ENCODE peak calls at places on chromosomes 4 and X, in eight cellular contexts. X, E, M, T, R, H, P and Z are unnamed samples.

GRCh38 chrX:135328421-135329005 is 19.2 kb downstream of the ETDC start:
- DNase-seq in X (no peak), E (no peak), M (peak), T (no peak), R (peak), H (no peak), P (no peak), Z (no peak)

GRCh38 chrX:149871940-149872339 is 9.0 kb upstream of the MAGEA8 start:
- DNase-seq in X (no peak), E (no peak), M (peak), T (peak), R (peak), H (no peak), P (no peak), Z (no peak)

GRCh38 chr4:176782191-176782590 is 10.5 kb downstream of the VEGFC start:
- DNase-seq in X (no peak), E (no peak), M (no peak), T (no peak), R (no peak), H (no peak), P (no peak), Z (no peak)

GRCh38 chrX:17655232-17656034 is 81.9 kb upstream of the SCML1 start:
- DNase-seq in X (no peak), E (no peak), M (no peak), T (no peak), R (peak), H (peak), P (no peak), Z (no peak)

GRCh38 chr4:63080929-63081328 is 1328.3 kb downstream of the TECRL start:
- DNase-seq in X (no peak), E (no peak), M (no peak), T (no peak), R (no peak), H (no peak), P (no peak), Z (no peak)

GRCh38 chrX:47662144-47662657 is 3.2 kb upstream of the UXT start:
- DNase-seq in X (no peak), E (no peak), M (peak), T (no peak), R (peak), H (no peak), P (no peak), Z (no peak)

GRCh38 chrX:121876316-121876715 is 828.9 kb downstream of the GLUD2 start:
- DNase-seq in X (no peak), E (no peak), M (peak), T (no peak), R (peak), H (no peak), P (no peak), Z (no peak)

GRCh38 chr4:180999217-180999616 is 1244.0 kb upstream of the TENM3 start:
- DNase-seq in X (no peak), E (no peak), M (peak), T (no peak), R (no peak), H (no peak), P (no peak), Z (no peak)

GRCh38 chr4:172980178-172980577 is 188.4 kb upstream of the GALNT7 start:
- DNase-seq in X (no peak), E (no peak), M (no peak), T (no peak), R (no peak), H (no peak), P (no peak), Z (no peak)

GRCh38 chr4:82005153-82005552 is 368.6 kb downstream of the HNRNPD start:
- DNase-seq in X (no peak), E (no peak), M (peak), T (no peak), R (no peak), H (no peak), P (no peak), Z (no peak)

GRCh38 chrX:30597258-30598012 is 19.9 kb upstream of the TASL start:
- DNase-seq in X (no peak), E (no peak), M (no peak), T (no peak), R (no peak), H (no peak), P (no peak), Z (no peak)

GRCh38 chr4:151199496-151200190 is 77.3 kb upstream of the PRSS48 start:
- DNase-seq in X (no peak), E (no peak), M (no peak), T (no peak), R (no peak), H (no peak), P (no peak), Z (no peak)

GRCh38 chr4:167020410-167020809 is 213.9 kb downstream of the SPOCK3 start:
- DNase-seq in X (no peak), E (no peak), M (peak), T (no peak), R (peak), H (no peak), P (no peak), Z (no peak)

GRCh38 chr4:139184129-139184528 is 7.1 kb upstream of the ELF2 start:
- DNase-seq in X (no peak), E (peak), M (peak), T (no peak), R (peak), H (no peak), P (no peak), Z (no peak)

GRCh38 chr4:3311489-3312171 is 18.8 kb downstream of the RGS12 start:
- DNase-seq in X (no peak), E (no peak), M (no peak), T (no peak), R (no peak), H (no peak), P (no peak), Z (peak)

GRCh38 chr4:121380448-121381147 is at the start of gene QRFPR:
- DNase-seq in X (peak), E (peak), M (no peak), T (no peak), R (peak), H (peak), P (no peak), Z (peak)

GRCh38 chrX:55011294-55011693 is 11.1 kb downstream of the APEX2 start:
- DNase-seq in X (no peak), E (no peak), M (peak), T (no peak), R (no peak), H (no peak), P (no peak), Z (no peak)

DNA sequence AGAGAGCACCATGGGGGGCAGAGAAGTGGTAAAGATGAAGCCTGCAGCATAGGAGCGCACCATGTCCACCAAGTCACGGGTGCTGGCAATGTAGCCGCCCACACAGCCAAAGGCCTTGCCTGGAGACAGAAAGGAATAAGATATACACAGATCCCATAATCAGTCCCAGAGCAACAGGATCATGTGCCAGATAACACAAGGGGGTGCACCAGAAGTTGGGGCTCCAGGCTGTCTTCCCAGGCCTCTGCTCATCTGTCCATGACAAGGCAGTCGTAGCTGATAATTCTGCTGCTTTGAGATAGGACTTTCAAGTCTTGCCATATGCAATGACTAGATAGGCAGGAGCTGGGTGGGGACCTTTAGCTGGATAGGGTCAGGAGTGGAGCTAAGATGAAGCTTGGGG is 14.7 kb downstream of the APEX2 start:
- DNase-seq in X (no peak), E (no peak), M (no peak), T (no peak), R (no peak), H (no peak), P (no peak), Z (no peak)
- TF ChIP-seq CTCF in X (no peak), E (no peak), M (no peak), T (no peak), R (no peak), H (no peak), P (no peak), Z (no peak)

GRCh38 chrX:152991123-152991522 is 2.8 kb downstream of the PNMA5 start:
- DNase-seq in X (no peak), E (no peak), M (no peak), T (no peak), R (no peak), H (no peak), P (no peak), Z (no peak)

GRCh38 chrX:152987801-152988200 is 6.1 kb downstream of the PNMA5 start:
- DNase-seq in X (no peak), E (no peak), M (no peak), T (no peak), R (no peak), H (no peak), P (no peak), Z (no peak)

GRCh38 chrX:152992120-152992519 is 1.8 kb downstream of the PNMA5 start:
- DNase-seq in X (no peak), E (no peak), M (peak), T (no peak), R (no peak), H (no peak), P (no peak), Z (no peak)

GRCh38 chrX:152988536-152989291 is 5.2 kb downstream of the PNMA5 start:
- DNase-seq in X (no peak), E (no peak), M (no peak), T (no peak), R (no peak), H (no peak), P (no peak), Z (no peak)

GRCh38 chrX:152989292-152989658 is 4.6 kb downstream of the PNMA5 start:
- DNase-seq in X (no peak), E (no peak), M (peak), T (no peak), R (no peak), H (no peak), P (no peak), Z (no peak)
- TF ChIP-seq CTCF in X (no peak), E (no peak), M (no peak), T (no peak), R (no peak), H (no peak), P (no peak), Z (no peak)

GRCh38 chr4:67725981-67726380 is 25.0 kb upstream of the UBA6 start:
- DNase-seq in X (no peak), E (no peak), M (peak), T (no peak), R (peak), H (no peak), P (no peak), Z (no peak)

GRCh38 chr4:67725132-67725531 is 24.2 kb upstream of the UBA6 start:
- DNase-seq in X (no peak), E (no peak), M (no peak), T (no peak), R (peak), H (no peak), P (no peak), Z (no peak)

GRCh38 chr4:67721317-67721769 is 20.4 kb upstream of the UBA6 start:
- DNase-seq in X (no peak), E (no peak), M (no peak), T (no peak), R (no peak), H (no peak), P (no peak), Z (no peak)

GRCh38 chr4:67721770-67722597 is 21.0 kb upstream of the UBA6 start:
- DNase-seq in X (no peak), E (no peak), M (peak), T (peak), R (peak), H (no peak), P (no peak), Z (no peak)

DNA sequence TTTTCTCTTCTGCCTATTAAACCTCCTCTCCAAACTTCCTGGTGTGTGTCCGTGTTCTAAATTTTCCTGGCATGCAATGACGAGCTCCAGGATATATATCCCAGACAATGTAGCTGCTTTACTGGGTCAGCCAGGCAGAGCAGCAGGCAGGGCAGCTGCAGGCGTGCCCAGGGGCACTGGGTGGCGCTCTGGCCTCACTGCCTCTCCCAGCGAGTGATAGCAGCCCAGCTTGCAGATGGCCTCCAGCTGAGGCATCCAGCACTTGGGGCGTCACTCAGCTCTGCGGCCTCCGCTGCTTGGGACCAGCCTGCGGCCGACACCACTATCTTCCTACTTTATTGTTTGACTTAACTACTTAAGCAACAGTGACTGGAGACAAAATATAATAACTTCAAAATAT is 23.0 kb upstream of the UBA6 start:
- DNase-seq in X (no peak), E (no peak), M (no peak), T (no peak), R (no peak), H (peak), P (no peak), Z (no peak)
- TF ChIP-seq CTCF in X (no peak), E (no peak), M (peak), T (peak), R (no peak), H (no peak), P (no peak), Z (no peak)

GRCh38 chr4:7524064-7524682 is 89.4 kb upstream of the PSAPL1 start:
- DNase-seq in X (no peak), E (no peak), M (no peak), T (no peak), R (no peak), H (no peak), P (no peak), Z (no peak)

GRCh38 chr4:7526491-7526890 is 91.8 kb upstream of the PSAPL1 start:
- DNase-seq in X (no peak), E (no peak), M (no peak), T (no peak), R (no peak), H (peak), P (no peak), Z (no peak)

GRCh38 chr4:7526929-7527535 is 92.3 kb upstream of the PSAPL1 start:
- DNase-seq in X (no peak), E (no peak), M (no peak), T (no peak), R (no peak), H (no peak), P (no peak), Z (no peak)

GRCh38 chr4:7523526-7523925 is 88.8 kb upstream of the PSAPL1 start:
- DNase-seq in X (no peak), E (no peak), M (no peak), T (no peak), R (no peak), H (no peak), P (no peak), Z (no peak)

DNA sequence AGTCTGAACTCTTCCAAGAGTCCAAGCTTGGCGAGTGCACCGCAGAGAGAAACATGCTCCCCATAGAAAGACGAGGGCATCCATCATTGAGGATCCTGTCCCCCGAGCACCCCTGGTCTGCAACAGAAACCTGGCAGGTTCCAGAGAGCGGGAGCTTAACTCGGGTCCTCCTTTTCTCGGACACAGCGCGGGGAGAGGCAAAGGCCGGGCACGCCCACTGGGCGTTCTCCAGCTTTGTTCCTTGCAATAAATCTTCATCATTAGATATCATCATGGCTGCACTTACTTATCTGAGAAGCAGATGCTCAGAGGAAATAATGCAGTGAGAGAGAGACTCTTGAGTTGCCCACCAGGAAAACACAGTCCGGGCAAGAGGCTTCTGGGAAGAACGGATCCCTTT is 90.1 kb upstream of the PSAPL1 start:
- DNase-seq in X (no peak), E (no peak), M (no peak), T (no peak), R (no peak), H (no peak), P (no peak), Z (no peak)
- TF ChIP-seq CTCF in X (no peak), E (no peak), M (no peak), T (no peak), R (no peak), H (no peak), P (no peak), Z (no peak)

DNA sequence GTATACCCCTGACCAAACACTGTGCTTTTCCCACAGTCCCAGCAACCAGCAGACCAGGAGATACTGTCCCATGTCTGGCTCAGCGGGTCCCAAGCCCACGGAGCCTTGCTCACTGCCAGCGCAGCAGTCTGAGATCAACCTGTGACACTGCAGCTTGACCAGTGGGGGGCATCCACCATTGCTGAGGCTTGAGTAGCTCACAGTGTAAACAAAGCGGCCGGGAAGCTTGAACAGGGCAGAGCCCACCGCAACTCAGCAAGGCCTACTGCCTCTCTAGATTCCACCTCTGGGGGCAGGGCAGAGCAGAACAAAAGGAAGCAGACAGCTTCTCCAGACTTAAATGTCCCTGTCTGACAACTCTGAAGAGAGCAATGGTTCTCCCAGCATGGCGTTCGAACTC is 58.1 kb downstream of the SLC10A6 start:
- DNase-seq in X (no peak), E (no peak), M (no peak), T (no peak), R (no peak), H (no peak), P (no peak), Z (no peak)
- TF ChIP-seq CTCF in X (no peak), E (no peak), M (peak), T (peak), R (no peak), H (no peak), P (no peak), Z (peak)

GRCh38 chrX:8815460-8816065 is 14.4 kb upstream of the FAM9A start:
- DNase-seq in X (peak), E (peak), M (peak), T (peak), R (peak), H (no peak), P (no peak), Z (no peak)

GRCh38 chrX:8823698-8824097 is 22.5 kb upstream of the FAM9A start:
- DNase-seq in X (no peak), E (no peak), M (no peak), T (no peak), R (no peak), H (no peak), P (no peak), Z (no peak)

DNA sequence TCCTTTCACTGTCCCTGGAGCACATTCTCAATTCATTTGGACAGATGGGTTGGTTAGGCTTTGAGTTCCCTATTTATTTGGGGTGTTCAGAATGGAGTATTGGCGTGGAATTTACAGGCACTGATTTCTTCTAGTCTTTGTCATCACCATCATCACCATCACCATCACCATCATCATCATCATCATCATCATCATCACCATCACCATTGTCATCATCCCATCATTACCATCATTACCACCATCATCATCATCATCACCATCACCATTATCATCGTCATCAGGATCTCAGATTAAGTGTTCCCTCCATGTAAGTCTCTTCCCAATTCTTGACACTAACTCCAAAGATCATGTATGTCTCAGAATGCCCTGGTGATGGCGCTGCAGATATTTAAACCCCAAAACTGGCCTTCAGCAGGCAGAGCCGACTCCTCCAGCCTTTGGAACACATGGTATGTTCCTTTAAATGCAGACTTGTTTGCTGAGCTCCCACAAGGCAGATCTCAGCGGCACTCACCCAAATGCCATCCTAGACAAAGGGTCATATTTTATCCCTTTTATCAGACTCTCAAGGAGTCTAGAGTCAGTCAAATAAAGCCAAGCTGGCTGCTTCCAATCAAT is 19.8 kb upstream of the FAM9A start:
- DNase-seq in X (no peak), E (no peak), M (peak), T (no peak), R (peak), H (no peak), P (no peak), Z (no peak)
- TF ChIP-seq CTCF in X (peak), E (no peak), M (peak), T (no peak), R (no peak), H (no peak), P (no peak), Z (peak)

DNA sequence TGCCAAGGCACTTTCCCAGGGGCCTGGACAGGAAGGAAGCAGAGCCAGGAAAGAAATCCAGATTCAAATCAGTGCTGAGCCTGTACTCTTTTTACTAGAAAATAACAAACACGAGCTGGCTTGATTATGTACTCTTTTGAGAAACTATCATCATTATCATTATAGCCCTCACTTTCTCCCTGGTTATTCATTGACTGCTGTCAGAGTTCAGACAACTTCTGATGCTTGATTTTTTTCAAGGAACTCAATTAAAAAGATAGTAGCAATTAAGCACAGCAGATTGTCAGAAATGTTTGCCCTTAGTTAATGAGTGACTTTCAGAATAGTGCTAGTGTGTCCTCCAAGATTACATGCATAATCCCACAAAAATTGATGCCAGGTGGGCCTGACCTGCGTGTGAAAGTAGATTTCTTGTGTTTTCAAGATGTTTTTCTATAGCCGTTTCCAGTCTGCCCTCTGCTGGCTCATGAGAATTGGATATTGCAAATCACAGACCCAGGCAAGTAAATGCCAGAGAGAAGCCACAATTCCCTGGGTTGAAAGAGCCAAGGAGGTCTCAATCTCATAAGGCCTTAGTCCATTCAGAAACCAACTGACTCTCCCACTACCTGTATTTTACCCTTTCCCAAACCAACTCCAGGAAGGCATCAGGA is 14.3 kb upstream of the PNPLA4 start:
- DNase-seq in X (peak), E (no peak), M (peak), T (no peak), R (peak), H (no peak), P (no peak), Z (no peak)
- TF ChIP-seq CTCF in X (peak), E (peak), M (peak), T (peak), R (peak), H (peak), P (no peak), Z (peak)

GRCh38 chrX:83419030-83419792 is 88.9 kb upstream of the POU3F4 start:
- DNase-seq in X (no peak), E (no peak), M (no peak), T (no peak), R (no peak), H (no peak), P (no peak), Z (no peak)

DNA sequence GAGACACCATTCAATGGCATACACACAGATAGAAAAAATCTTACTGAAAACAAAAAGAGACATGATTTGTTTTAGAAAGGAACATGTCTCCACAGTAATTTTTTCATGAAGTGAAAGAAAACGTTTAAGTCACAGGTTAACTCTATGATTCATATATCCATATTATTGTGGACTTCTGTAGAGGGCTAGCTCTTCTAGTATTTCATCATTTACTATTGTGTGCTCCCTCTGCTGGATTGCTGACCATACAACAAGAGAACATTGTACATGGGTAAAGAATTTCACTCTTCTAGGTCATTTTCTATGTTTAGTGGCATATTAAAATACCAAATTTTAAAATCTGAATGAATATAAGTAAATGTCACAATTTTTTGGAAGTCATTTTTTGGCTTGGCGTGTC is 91.8 kb upstream of the POU3F4 start:
- DNase-seq in X (no peak), E (peak), M (peak), T (no peak), R (no peak), H (no peak), P (no peak), Z (no peak)
- TF ChIP-seq CTCF in X (peak), E (peak), M (no peak), T (peak), R (no peak), H (peak), P (no peak), Z (peak)